ENCODE peak calls at places on chromosomes 7 and 10, in five cellular contexts. One of them, this sample, is unnamed.

GRCh38 chr10:7572435-7572834 is 94.3 kb downstream of the ITIH5 start:
- DNase-seq in K562: no peak
- DNase-seq in HepG2: no peak
- DNase-seq in H1: no peak
- DNase-seq in GM12878: no peak
- DNase-seq in this sample: no peak

GRCh38 chr7:101550641-101551531 is 78.2 kb downstream of the MYL10 start:
- DNase-seq in GM12878: no peak
- DNase-seq in K562: peak
- DNase-seq in HepG2: no peak
- DNase-seq in H1: no peak
- DNase-seq in this sample: no peak

GRCh38 chr7:140069298-140069949 is 6.7 kb upstream of the PARP12 start:
- DNase-seq in K562: no peak
- DNase-seq in GM12878: no peak
- DNase-seq in H1: no peak
- DNase-seq in HepG2: no peak
- DNase-seq in this sample: no peak

GRCh38 chr7:115297651-115298050 is 375.8 kb downstream of the MDFIC start:
- DNase-seq in HepG2: no peak
- DNase-seq in K562: no peak
- DNase-seq in GM12878: no peak
- DNase-seq in H1: no peak
- DNase-seq in this sample: peak

GRCh38 chr7:69256634-69257081 is 341.6 kb upstream of the AUTS2 start:
- DNase-seq in K562: no peak
- DNase-seq in H1: no peak
- DNase-seq in GM12878: no peak
- DNase-seq in HepG2: no peak
- DNase-seq in this sample: no peak

GRCh38 chr7:38020134-38020533 is 99.7 kb downstream of the EPDR1 start:
- DNase-seq in HepG2: no peak
- DNase-seq in K562: no peak
- DNase-seq in H1: no peak
- DNase-seq in GM12878: no peak
- DNase-seq in this sample: no peak

GRCh38 chr10:114517681-114518250 is 113.5 kb upstream of the AFAP1L2 start:
- DNase-seq in H1: no peak
- DNase-seq in GM12878: no peak
- DNase-seq in K562: no peak
- DNase-seq in HepG2: no peak
- DNase-seq in this sample: no peak

GRCh38 chr7:158501300-158502067 is 86.1 kb downstream of the PTPRN2 start:
- DNase-seq in H1: no peak
- DNase-seq in K562: no peak
- DNase-seq in GM12878: no peak
- DNase-seq in HepG2: no peak
- DNase-seq in this sample: no peak

DNA sequence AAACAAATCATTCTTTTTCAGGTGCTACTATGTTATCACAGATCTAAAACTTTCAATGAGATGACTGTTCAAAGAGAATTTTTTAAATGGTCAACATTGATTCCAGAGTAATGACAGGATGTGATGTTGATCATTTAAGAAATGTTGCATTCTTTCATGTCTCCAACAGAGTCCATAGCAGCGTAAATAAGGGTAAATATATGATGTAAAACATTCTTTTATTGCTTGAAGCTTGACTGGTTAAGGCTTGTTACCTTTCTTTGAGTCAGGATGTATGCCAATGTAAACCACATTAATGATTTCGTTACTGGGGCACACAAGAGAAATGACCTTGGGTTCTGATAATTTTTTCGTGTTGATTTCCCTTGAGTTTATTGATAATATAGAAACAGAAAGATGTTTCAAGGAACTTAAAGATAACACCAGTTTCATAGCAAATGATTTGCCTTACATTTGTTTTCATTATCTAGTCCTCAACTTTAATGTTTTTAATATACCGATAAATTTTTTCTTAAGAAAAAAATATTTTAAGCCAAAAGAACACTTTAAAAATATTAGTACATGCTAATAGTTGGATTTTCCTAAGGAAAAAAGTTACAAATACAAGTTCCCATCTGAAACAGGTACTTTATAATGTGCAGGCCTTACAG is 3.5 kb downstream of the STK17A start:
- DNase-seq in H1: no peak
- DNase-seq in HepG2: peak
- DNase-seq in K562: no peak
- DNase-seq in GM12878: no peak
- DNase-seq in this sample: peak
- TF ChIP-seq KDM1A in H1: no peak
- TF ChIP-seq KDM1A in HepG2: no peak
- TF ChIP-seq KDM1A in K562: no peak
- TF ChIP-seq KDM1A in GM12878: no peak
- TF ChIP-seq KDM1A in this sample: no peak

DNA sequence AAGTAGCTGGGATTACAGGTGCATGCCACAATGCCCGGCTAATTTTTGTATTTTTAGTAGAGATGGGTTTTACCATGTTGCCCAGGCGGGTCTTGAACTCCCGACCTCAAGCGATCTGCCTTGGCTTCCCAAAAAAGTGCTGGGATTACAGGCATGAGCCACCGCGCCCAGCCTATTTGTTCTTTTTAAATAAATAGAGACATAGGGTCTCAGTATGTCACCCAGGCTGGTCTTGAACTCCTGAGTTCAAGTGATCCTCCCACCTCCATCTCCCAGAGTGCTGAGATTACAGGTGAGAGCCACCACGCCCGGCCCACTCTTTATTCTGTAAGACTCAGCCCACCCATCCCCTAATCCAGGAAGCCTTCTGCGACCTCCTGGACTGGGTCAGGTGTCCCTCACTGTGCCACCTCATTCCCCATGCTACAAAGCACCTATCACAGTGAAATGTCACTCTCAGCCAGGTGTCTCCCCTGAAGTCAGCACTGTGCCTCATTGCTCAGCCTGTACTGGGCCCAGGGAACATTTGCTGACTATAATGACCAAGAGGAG is 2.8 kb downstream of the TMEM120A start:
- DNase-seq in GM12878: no peak
- DNase-seq in HepG2: no peak
- DNase-seq in K562: no peak
- DNase-seq in H1: no peak
- DNase-seq in this sample: no peak
- TF ChIP-seq CEBPB in GM12878: no peak
- TF ChIP-seq CEBPB in HepG2: no peak
- TF ChIP-seq CEBPB in K562: no peak
- TF ChIP-seq CEBPB in H1: no peak
- TF ChIP-seq CEBPB in this sample: no peak

GRCh38 chr7:23712368-23713284 is 2.6 kb downstream of the STK31 start:
- DNase-seq in GM12878: peak
- DNase-seq in K562: peak
- DNase-seq in H1: no peak
- DNase-seq in HepG2: peak
- DNase-seq in this sample: peak
- TF ChIP-seq RFX5 in GM12878: no peak
- TF ChIP-seq RFX5 in K562: no peak
- TF ChIP-seq RFX5 in H1: no peak
- TF ChIP-seq RFX5 in HepG2: no peak
- TF ChIP-seq RFX5 in this sample: no peak

GRCh38 chr7:571096-572012 is 51.7 kb upstream of the PDGFA start:
- DNase-seq in H1: no peak
- DNase-seq in HepG2: no peak
- DNase-seq in GM12878: no peak
- DNase-seq in K562: no peak
- DNase-seq in this sample: no peak

GRCh38 chr7:573496-574295 is 54.0 kb upstream of the PDGFA start:
- DNase-seq in GM12878: no peak
- DNase-seq in K562: no peak
- DNase-seq in H1: no peak
- DNase-seq in HepG2: no peak
- DNase-seq in this sample: no peak

GRCh38 chr7:572013-572667 is 52.5 kb upstream of the PDGFA start:
- DNase-seq in H1: no peak
- DNase-seq in K562: no peak
- DNase-seq in HepG2: no peak
- DNase-seq in GM12878: no peak
- DNase-seq in this sample: no peak

GRCh38 chr7:574661-575395 is 55.2 kb upstream of the PDGFA start:
- DNase-seq in H1: no peak
- DNase-seq in K562: no peak
- DNase-seq in GM12878: no peak
- DNase-seq in HepG2: no peak
- DNase-seq in this sample: no peak

GRCh38 chr7:572668-573495 is 53.2 kb upstream of the PDGFA start:
- DNase-seq in H1: peak
- DNase-seq in GM12878: no peak
- DNase-seq in HepG2: no peak
- DNase-seq in K562: no peak
- DNase-seq in this sample: no peak
- TF ChIP-seq KDM1A in H1: no peak
- TF ChIP-seq KDM1A in GM12878: no peak
- TF ChIP-seq KDM1A in HepG2: no peak
- TF ChIP-seq KDM1A in K562: no peak
- TF ChIP-seq KDM1A in this sample: no peak

GRCh38 chr10:126787201-126787600 is 116.7 kb upstream of the C10orf90 start:
- DNase-seq in HepG2: no peak
- DNase-seq in H1: no peak
- DNase-seq in GM12878: no peak
- DNase-seq in K562: no peak
- DNase-seq in this sample: no peak
- TF ChIP-seq CEBPB in HepG2: no peak
- TF ChIP-seq CEBPB in H1: no peak
- TF ChIP-seq CEBPB in GM12878: no peak
- TF ChIP-seq CEBPB in K562: no peak
- TF ChIP-seq CEBPB in this sample: no peak

GRCh38 chr7:120709931-120710330 is 148.0 kb downstream of the TSPAN12 start:
- DNase-seq in GM12878: no peak
- DNase-seq in H1: no peak
- DNase-seq in HepG2: no peak
- DNase-seq in K562: no peak
- DNase-seq in this sample: no peak
- TF ChIP-seq RFX5 in GM12878: no peak
- TF ChIP-seq RFX5 in H1: no peak
- TF ChIP-seq RFX5 in HepG2: no peak
- TF ChIP-seq RFX5 in K562: no peak
- TF ChIP-seq RFX5 in this sample: no peak

GRCh38 chr10:380313-380955 is 245.2 kb downstream of the ZMYND11 start:
- DNase-seq in H1: no peak
- DNase-seq in GM12878: no peak
- DNase-seq in K562: no peak
- DNase-seq in HepG2: no peak
- DNase-seq in this sample: no peak

GRCh38 chr10:384538-385305 is 249.5 kb downstream of the ZMYND11 start:
- DNase-seq in HepG2: no peak
- DNase-seq in GM12878: no peak
- DNase-seq in K562: no peak
- DNase-seq in H1: no peak
- DNase-seq in this sample: no peak

GRCh38 chr10:378930-379704 is 243.9 kb downstream of the ZMYND11 start:
- DNase-seq in GM12878: no peak
- DNase-seq in K562: no peak
- DNase-seq in H1: no peak
- DNase-seq in HepG2: no peak
- DNase-seq in this sample: no peak

GRCh38 chr10:381346-381745 is 246.1 kb downstream of the ZMYND11 start:
- DNase-seq in H1: no peak
- DNase-seq in HepG2: no peak
- DNase-seq in K562: no peak
- DNase-seq in GM12878: no peak
- DNase-seq in this sample: no peak

DNA sequence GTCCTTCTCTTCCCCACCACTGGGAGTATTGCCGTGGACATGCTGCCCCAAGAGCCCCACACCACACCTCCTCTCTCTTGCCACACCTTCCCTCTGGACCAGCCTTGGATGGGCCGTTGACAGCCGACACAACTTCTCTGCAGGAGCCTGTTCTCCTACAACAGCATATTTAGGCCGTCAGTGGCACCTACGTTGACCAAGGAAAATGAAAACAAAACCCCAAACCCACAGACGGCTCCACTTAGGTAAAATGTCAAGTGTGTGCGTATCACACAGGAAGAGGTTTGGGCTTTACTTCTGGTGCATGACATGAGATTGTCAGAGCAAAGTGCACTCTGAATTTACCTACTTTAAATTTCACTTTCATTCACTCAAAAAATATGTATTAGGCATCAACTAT is 246.6 kb downstream of the ZMYND11 start:
- DNase-seq in H1: no peak
- DNase-seq in HepG2: no peak
- DNase-seq in GM12878: no peak
- DNase-seq in K562: no peak
- DNase-seq in this sample: no peak
- TF ChIP-seq KDM1A in H1: no peak
- TF ChIP-seq KDM1A in HepG2: no peak
- TF ChIP-seq KDM1A in GM12878: no peak
- TF ChIP-seq KDM1A in K562: no peak
- TF ChIP-seq KDM1A in this sample: no peak

DNA sequence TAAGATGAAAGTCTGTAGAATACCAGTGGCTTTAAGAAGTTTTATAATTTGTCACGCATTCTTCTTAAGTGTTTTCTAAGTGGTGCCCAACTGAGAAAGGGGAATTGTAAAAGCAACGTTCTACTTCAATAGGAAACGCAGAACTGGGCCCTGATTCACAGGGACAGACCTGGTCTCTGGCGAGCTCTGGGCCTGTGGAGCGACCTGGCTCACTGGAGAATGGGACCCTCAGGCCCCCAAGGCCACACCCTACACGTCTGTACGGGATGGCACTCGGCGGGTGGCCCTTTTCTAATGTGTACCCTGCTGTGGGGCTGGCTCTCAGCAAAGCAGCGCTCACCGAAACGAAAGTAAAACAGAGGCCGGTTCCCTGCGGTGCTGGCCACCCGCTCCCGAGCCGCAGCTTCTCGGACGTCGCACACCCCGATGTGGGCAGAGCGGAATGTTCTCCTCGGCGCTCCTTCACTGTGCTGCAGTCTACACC is 205.0 kb downstream of the DIP2C start:
- DNase-seq in K562: no peak
- DNase-seq in H1: no peak
- DNase-seq in GM12878: no peak
- DNase-seq in HepG2: no peak
- DNase-seq in this sample: no peak
- TF ChIP-seq CEBPB in K562: no peak
- TF ChIP-seq CEBPB in H1: no peak
- TF ChIP-seq CEBPB in GM12878: no peak
- TF ChIP-seq CEBPB in HepG2: no peak
- TF ChIP-seq CEBPB in this sample: no peak

GRCh38 chr7:122802211-122802833 is 83.9 kb downstream of the CADPS2 start:
- DNase-seq in HepG2: no peak
- DNase-seq in K562: no peak
- DNase-seq in H1: no peak
- DNase-seq in GM12878: no peak
- DNase-seq in this sample: no peak

GRCh38 chr7:122803851-122804250 is 82.4 kb downstream of the CADPS2 start:
- DNase-seq in HepG2: no peak
- DNase-seq in GM12878: no peak
- DNase-seq in K562: no peak
- DNase-seq in H1: no peak
- DNase-seq in this sample: no peak

DNA sequence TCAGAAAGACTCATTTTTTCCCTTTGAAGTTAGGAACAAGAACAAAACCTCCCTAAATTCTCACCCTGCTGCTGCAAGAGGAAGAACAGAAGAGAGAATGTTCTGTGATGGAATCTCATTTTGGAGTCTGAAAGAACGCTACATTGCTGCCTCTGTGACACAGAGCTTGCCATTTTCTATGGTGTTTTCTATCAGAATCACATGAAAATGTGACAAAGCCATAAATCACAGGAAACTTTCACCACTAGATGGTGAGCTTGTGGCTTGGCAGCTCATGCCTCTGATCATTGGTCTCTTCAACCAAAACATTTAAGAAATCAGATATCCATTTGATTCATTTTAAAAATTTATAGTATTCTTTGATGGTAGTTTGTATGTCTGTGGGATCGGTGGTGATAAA is 82.9 kb downstream of the CADPS2 start:
- DNase-seq in H1: no peak
- DNase-seq in GM12878: no peak
- DNase-seq in K562: no peak
- DNase-seq in HepG2: peak
- DNase-seq in this sample: peak
- TF ChIP-seq RFX5 in H1: no peak
- TF ChIP-seq RFX5 in GM12878: no peak
- TF ChIP-seq RFX5 in K562: no peak
- TF ChIP-seq RFX5 in HepG2: no peak
- TF ChIP-seq RFX5 in this sample: no peak

This sample was measured in A549.